ENCODE peak calls at places on chromosomes 12 and 14, in four cellular contexts. I, B, P and V are unnamed samples.

GRCh38 chr12:89695100-89695499 is 13.5 kb downstream of the ATP2B1 start:
- DNase-seq in B (no peak), P (no peak), I (no peak), V (no peak)

GRCh38 chr12:127245437-127245836 is 1021.5 kb upstream of the TMEM132C start:
- DNase-seq in I (no peak), P (no peak), B (no peak), V (no peak)

GRCh38 chr12:124347335-124347734 is 52.4 kb downstream of the RFLNA start:
- DNase-seq in P (no peak), B (no peak), I (no peak), V (no peak)

GRCh38 chr14:89586258-89587127 is 169.5 kb upstream of the FOXN3 start:
- DNase-seq in P (no peak), I (no peak), B (no peak), V (no peak)

GRCh38 chr12:93706824-93707223 is 29.6 kb downstream of the CRADD start:
- DNase-seq in B (no peak), P (no peak), I (no peak), V (no peak)

GRCh38 chr12:122845041-122845864 is 10.0 kb downstream of the HIP1R start:
- DNase-seq in I (no peak), B (no peak), P (no peak), V (no peak)

GRCh38 chr14:101877766-101878165 is 86.6 kb upstream of the DYNC1H1 start:
- DNase-seq in B (no peak), P (no peak), I (no peak), V (no peak)

GRCh38 chr12:52903855-52904508 is 894 bp downstream of the KRT8 start:
- DNase-seq in P (peak), B (peak), I (peak), V (peak)

GRCh38 chr12:30973830-30974229 is 47.3 kb downstream of the TSPAN11 start:
- DNase-seq in I (no peak), P (no peak), B (no peak), V (no peak)
- TF ChIP-seq HDAC2 in I (no peak), P (no peak), B (no peak), V (no peak)

DNA sequence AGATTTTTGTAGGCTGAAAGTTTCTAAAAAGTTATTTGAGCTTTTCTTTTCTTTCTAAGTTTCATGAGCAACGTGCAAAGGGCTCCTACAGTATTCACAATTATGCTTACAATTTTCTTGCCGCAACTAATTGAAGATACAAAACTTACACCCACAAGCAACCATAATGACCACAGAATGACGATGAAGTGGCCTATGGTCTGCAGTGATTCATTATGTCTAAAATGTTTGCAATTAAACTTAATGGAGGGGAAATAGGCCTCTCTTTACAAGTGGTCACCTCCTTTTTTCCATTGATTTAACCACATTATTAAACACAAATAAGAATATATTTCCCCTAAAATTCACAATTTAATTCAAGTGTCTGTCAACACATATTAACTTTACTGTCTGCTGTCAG is 732.6 kb upstream of the FLRT2 start:
- DNase-seq in I (no peak), P (no peak), B (no peak), V (no peak)
- TF ChIP-seq RNF2 in I (no peak), P (no peak), B (no peak), V (no peak)

DNA sequence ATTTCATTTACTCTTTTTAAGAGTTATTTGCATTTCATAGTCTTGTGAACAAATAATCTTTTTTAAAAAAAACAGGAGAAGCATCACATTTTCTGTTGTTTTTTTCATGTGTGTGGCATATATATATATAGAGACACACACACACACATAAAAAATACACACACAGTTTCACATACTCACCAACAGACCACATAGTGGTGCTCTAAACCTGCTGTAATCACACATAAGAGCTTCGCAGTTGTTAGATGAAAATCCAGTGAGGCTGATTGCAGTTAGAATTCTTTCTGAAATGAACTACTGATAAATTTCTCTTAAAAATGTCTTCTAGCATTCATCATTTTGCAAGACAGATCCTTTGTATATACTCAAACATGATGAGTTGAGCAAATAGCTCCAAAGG is 434.2 kb upstream of the STXBP6 start:
- DNase-seq in B (no peak), I (no peak), P (no peak), V (no peak)
- TF ChIP-seq HDAC2 in B (no peak), I (no peak), P (no peak), V (no peak)

GRCh38 chr12:49545815-49546214 is 7.0 kb downstream of the KCNH3 start:
- DNase-seq in I (no peak), B (no peak), P (no peak), V (no peak)
- TF ChIP-seq RNF2 in I (no peak), B (no peak), P (no peak), V (no peak)

GRCh38 chr14:69685716-69686115 is 74.3 kb downstream of the SUSD6 start:
- DNase-seq in B (no peak), P (peak), I (no peak), V (no peak)
- TF ChIP-seq HDAC2 in B (no peak), P (peak), I (no peak), V (no peak)

GRCh38 chr12:27541031-27541719 is 17.2 kb downstream of the PPFIBP1 start:
- DNase-seq in P (no peak), B (no peak), I (no peak), V (no peak)

GRCh38 chr12:27542628-27543027 is 18.6 kb downstream of the PPFIBP1 start:
- DNase-seq in B (no peak), I (no peak), P (no peak), V (no peak)

GRCh38 chr12:27537855-27538675 is 14.1 kb downstream of the PPFIBP1 start:
- DNase-seq in B (no peak), P (no peak), I (no peak), V (no peak)

GRCh38 chr12:27535318-27535717 is 11.3 kb downstream of the PPFIBP1 start:
- DNase-seq in P (no peak), B (no peak), I (no peak), V (no peak)

DNA sequence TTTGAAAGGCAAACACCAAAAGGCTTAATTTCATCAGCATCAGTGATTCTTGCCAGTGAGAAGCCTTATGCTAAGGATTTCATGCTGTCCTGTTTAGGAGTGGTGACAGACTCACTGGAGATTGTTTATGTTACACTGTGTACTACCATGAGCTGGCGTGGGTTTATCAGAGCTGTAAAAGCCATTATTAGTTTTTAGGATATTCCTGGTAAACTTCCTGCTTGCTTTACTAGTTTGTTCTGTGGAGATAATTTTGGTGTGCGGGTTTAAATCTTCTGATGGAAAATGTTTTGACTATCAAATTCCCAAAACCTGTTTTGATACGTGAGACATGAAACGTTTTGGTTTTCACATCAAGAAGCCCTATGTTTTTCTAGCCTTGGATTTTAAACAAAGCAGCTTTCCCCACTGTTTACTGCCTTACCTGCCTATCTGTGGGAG is 15.2 kb downstream of the PPFIBP1 start:
- DNase-seq in B (no peak), I (no peak), P (no peak), V (no peak)
- TF ChIP-seq RNF2 in B (no peak), I (no peak), P (no peak), V (no peak)

DNA sequence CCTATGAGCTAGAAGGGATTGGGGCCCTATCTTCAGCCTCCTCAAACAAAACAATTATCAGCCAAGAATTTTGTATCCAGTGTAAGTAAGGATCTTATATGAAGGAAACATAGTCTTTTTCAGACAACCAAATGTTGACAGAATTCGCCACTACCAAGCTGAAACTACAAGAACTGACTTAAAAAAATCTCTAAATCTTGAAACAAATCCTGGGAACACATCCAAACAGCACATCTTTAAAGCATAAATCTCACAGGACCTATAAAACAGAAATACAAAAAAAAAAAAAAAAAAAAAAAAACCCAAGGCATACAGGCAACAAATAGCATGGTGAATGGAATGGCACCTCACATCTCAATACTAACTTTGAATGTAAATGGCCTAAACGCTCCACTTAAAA is 41.3 kb upstream of the LMNTD1 start:
- DNase-seq in I (no peak), P (no peak), B (no peak), V (no peak)
- TF ChIP-seq HDAC2 in I (no peak), P (no peak), B (no peak), V (no peak)